ENCODE peak calls at places on chromosomes 6 and 20, in nine cellular contexts. S, M, Y, A, W, N, P, I and K are unnamed samples.

GRCh38 chr6:7886132-7886531 is 24.5 kb downstream of the TXNDC5 start:
- DNase-seq in W (no peak), Y (no peak), M (no peak), P (no peak), S (no peak), N (no peak), I (no peak), A (no peak), K (no peak)

GRCh38 chr6:118548136-118548535 is at the start of gene PLN:
- DNase-seq in M (no peak), P (no peak), I (no peak), N (no peak), W (no peak), A (no peak), S (no peak), Y (no peak), K (no peak)

GRCh38 chr6:159197251-159197650 is 28.1 kb downstream of the FNDC1 start:
- DNase-seq in S (no peak), I (no peak), M (no peak), W (no peak), Y (no peak), A (no peak), N (no peak), P (no peak), K (no peak)

GRCh38 chr6:107957165-107957908 is 671 bp downstream of the SEC63 start:
- DNase-seq in S (peak), N (peak), A (peak), M (peak), I (no peak), P (peak), W (peak), Y (peak), K (no peak)

GRCh38 chr6:158853072-158853871 is 34.1 kb upstream of the EZR start:
- DNase-seq in A (no peak), S (no peak), P (peak), W (no peak), Y (no peak), I (peak), M (peak), N (peak), K (no peak)

GRCh38 chr20:51540585-51540984 is 1.9 kb downstream of the NFATC2 start:
- DNase-seq in I (no peak), S (no peak), A (no peak), M (no peak), Y (no peak), P (no peak), N (no peak), W (no peak), K (no peak)

GRCh38 chr6:66361886-66362285 is 654.9 kb upstream of the EYS start:
- DNase-seq in P (no peak), Y (no peak), S (no peak), N (no peak), I (no peak), W (no peak), M (no peak), A (no peak), K (no peak)

GRCh38 chr6:146884728-146885127 is 286.0 kb downstream of the ADGB start:
- DNase-seq in A (no peak), Y (no peak), I (no peak), W (no peak), P (no peak), M (no peak), S (no peak), N (no peak), K (no peak)

GRCh38 chr6:54288476-54288875 is 19.8 kb upstream of the TINAG start:
- DNase-seq in I (no peak), N (no peak), Y (no peak), P (no peak), M (no peak), A (no peak), W (no peak), S (no peak), K (no peak)

GRCh38 chr20:37381621-37382538 is 35.9 kb downstream of the SRC start:
- DNase-seq in N (no peak), I (no peak), S (peak), P (peak), Y (no peak), W (no peak), M (no peak), A (no peak), K (no peak)
- TF ChIP-seq CTCF in N (no peak), I (no peak), S (no peak), P (no peak), Y (no peak), W (no peak), M (no peak), A (no peak), K (no peak)

DNA sequence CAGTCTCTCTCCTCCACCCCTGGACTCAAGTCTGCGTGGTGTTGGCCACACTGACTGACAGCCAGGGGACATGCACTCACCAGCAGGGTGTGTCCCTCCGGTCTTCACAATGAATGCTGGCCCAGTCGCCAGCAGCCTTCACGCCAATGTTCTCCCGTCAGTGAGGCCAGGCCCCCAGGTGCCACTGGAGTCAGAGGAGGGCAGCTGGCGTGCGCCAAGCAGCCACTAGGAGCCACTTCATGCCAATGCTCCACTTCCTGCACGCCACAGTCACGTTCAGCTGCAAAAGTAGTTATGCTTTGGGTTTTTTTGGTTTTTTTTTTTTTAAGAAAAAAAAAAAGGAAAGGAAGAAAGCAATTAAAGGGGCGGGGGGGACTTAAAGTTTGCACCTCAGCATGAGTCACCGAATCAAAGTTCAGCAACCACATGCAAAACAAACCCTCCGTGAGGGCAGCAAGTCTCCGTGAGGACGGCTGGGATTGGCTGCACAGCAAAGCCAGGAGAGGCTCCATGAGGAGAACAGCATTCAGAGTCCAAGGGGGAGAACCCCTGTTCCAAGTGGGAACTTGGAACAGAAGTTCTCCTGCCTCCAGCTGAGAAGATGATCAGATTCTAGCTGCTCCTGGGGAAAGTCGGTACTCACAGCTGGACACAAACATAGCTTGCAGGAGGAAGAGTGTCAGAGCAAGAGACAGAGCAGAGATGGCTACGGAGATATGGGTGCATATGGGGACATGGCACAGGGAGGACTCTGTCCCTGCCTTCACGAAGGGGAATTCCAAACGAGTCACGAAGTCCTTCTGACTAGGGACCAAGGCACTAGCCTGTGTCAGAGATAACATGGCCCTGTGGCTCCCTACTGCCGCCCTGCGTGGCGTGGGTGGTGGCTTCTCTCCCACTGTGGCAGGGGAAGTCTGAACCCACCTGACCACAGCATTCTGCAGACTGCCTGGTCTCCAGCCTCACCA is at the start of gene ZC3H12D:
- DNase-seq in M (no peak), P (peak), S (no peak), N (no peak), I (no peak), Y (no peak), W (no peak), A (no peak), K (no peak)
- TF ChIP-seq CTCF in M (no peak), P (peak), S (no peak), N (no peak), I (no peak), Y (no peak), W (peak), A (no peak), K (no peak)

GRCh38 chr6:138275976-138276375 is 57.7 kb upstream of the PBOV1 start:
- DNase-seq in M (no peak), S (no peak), I (no peak), W (no peak), A (peak), P (no peak), N (no peak), Y (no peak), K (no peak)
- TF ChIP-seq CTCF in M (no peak), S (no peak), I (no peak), W (no peak), A (no peak), P (no peak), N (no peak), Y (no peak), K (no peak)

DNA sequence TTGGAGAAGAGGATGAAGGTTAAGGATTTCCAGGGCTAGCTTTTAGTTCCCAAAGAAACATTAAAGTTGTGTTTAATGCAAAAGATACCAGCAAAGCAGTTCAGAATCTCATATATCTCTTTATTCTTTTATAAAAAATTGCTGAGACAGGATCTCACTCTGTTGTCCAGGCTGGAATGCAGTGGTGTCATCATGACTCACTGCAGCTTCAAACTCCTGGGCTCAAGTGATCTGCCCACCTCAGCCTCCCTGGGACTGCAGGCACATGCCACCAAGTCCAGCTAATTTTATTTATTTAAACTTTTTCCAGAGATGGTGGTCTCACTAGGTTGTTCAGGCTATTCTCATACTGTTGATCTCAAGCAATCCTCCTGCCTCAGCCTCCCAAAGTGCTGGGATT is 41.1 kb upstream of the CAP2 start:
- DNase-seq in A (no peak), N (no peak), M (no peak), S (no peak), Y (no peak), W (no peak), P (no peak), I (no peak), K (no peak)
- TF ChIP-seq CTCF in A (no peak), N (no peak), M (no peak), S (no peak), Y (no peak), W (no peak), P (no peak), I (no peak), K (no peak)